ENCODE peak calls at places on chromosomes 1 and 21, in nine cellular contexts. O is H9, P is OCI-M1, F is anterior cingulate cortex, K is MCF 10A, Y is kidney, B is memory B cell, G is ACHN, E is activated gamma-delta T cell treated with Interleukin-2 at 50 U/mL for 16 hours. X is an unnamed sample.

GRCh38 chr1:177385760-177386698 is 215.3 kb downstream of the BRINP2 start:
- DNase-seq in O (no peak), P (no peak), F (no peak), K (no peak), Y (no peak), B (no peak), G (no peak), E (no peak), X (no peak)

GRCh38 chr1:213281610-213282316 is 230.7 kb downstream of the RPS6KC1 start:
- DNase-seq in O (peak), P (no peak), F (peak), K (no peak), Y (no peak), B (no peak), G (no peak), E (no peak), X (no peak)

GRCh38 chr1:170823120-170823519 is 112.2 kb upstream of the MROH9 start:
- DNase-seq in O (no peak), P (no peak), F (no peak), K (peak), Y (no peak), B (no peak), G (no peak), E (no peak), X (no peak)

GRCh38 chr1:247448107-247448778 is 9.7 kb downstream of the OR2B11 start:
- DNase-seq in O (peak), P (peak), F (peak), K (no peak), Y (peak), B (no peak), G (no peak), E (peak), X (peak)

GRCh38 chr1:245310605-245311531 is 156.1 kb downstream of the KIF26B start:
- DNase-seq in O (peak), P (peak), F (peak), K (no peak), Y (no peak), B (no peak), G (no peak), E (no peak), X (no peak)

GRCh38 chr1:183237046-183237445 is 51.0 kb downstream of the LAMC2 start:
- DNase-seq in O (no peak), P (no peak), F (no peak), K (no peak), Y (no peak), B (no peak), G (no peak), E (no peak), X (no peak)

GRCh38 chr1:98467584-98467983 is 193.9 kb upstream of the SNX7 start:
- DNase-seq in O (no peak), P (no peak), F (no peak), K (no peak), Y (no peak), B (no peak), G (peak), E (no peak), X (no peak)

GRCh38 chr1:247360991-247361721 is 29.5 kb upstream of the ZNF496 start:
- DNase-seq in O (no peak), P (peak), F (peak), K (no peak), Y (peak), B (no peak), G (no peak), E (no peak), X (no peak)

GRCh38 chr21:42057861-42058437 is 13.2 kb upstream of the UMODL1 start:
- DNase-seq in O (no peak), P (no peak), F (no peak), K (no peak), Y (peak), B (no peak), G (no peak), E (no peak), X (no peak)

GRCh38 chr1:13808729-13809131 is 108.7 kb downstream of the PRDM2 start:
- DNase-seq in O (no peak), P (peak), F (no peak), K (peak), Y (peak), B (no peak), G (no peak), E (no peak), X (no peak)

GRCh38 chr21:44911384-44912157 is 9.1 kb downstream of the ITGB2 start:
- DNase-seq in O (no peak), P (peak), F (peak), K (peak), Y (peak), B (no peak), G (peak), E (peak), X (no peak)

GRCh38 chr1:115112496-115113375 is 23.4 kb upstream of the TSPAN2 start:
- DNase-seq in O (peak), P (peak), F (peak), K (peak), Y (no peak), B (peak), G (peak), E (peak), X (peak)

GRCh38 chr21:40169971-40170370 is 302.7 kb downstream of the PCP4 start:
- DNase-seq in O (no peak), P (no peak), F (no peak), K (no peak), Y (no peak), B (no peak), G (no peak), E (no peak), X (no peak)

GRCh38 chr21:32732544-32732943 is 4.7 kb upstream of the SYNJ1 start:
- DNase-seq in O (no peak), P (no peak), F (no peak), K (no peak), Y (no peak), B (no peak), G (no peak), E (no peak), X (no peak)

GRCh38 chr1:85278853-85279314 is 2.5 kb upstream of the BCL10 start:
- DNase-seq in O (no peak), P (peak), F (no peak), K (peak), Y (no peak), B (no peak), G (peak), E (peak), X (no peak)

GRCh38 chr1:151165281-151165737 is 393 bp downstream of the LYSMD1 start:
- DNase-seq in O (peak), P (no peak), F (no peak), K (peak), Y (peak), B (no peak), G (peak), E (no peak), X (no peak)

GRCh38 chr21:27425574-27425973 is 458.7 kb upstream of the ADAMTS5 start:
- DNase-seq in O (no peak), P (peak), F (no peak), K (peak), Y (no peak), B (no peak), G (no peak), E (no peak), X (no peak)